ENCODE peak calls at places on chromosomes 4 and X, in four cellular contexts. One of them, this sample, is unnamed.
A peak's percentile ranks its signal among the peaks of the same experiment; 100 is the strongest.

GRCh38 chr4:157265281-157265680 is 44.8 kb downstream of the GRIA2 start:
- DNase-seq in Karpas-422: no peak
- DNase-seq in mucosa of gallbladder: no peak
- DNase-seq in AG08396: peak; percentile 1
- DNase-seq in this sample: no peak

GRCh38 chr4:82745173-82745842 is 53.3 kb downstream of the SCD5 start:
- DNase-seq in Karpas-422: no peak
- DNase-seq in mucosa of gallbladder: no peak
- DNase-seq in AG08396: peak; percentile 47
- DNase-seq in this sample: no peak

GRCh38 chr4:16717266-16717970 is 181.0 kb downstream of the LDB2 start:
- DNase-seq in Karpas-422: no peak
- DNase-seq in mucosa of gallbladder: no peak
- DNase-seq in AG08396: no peak
- DNase-seq in this sample: no peak

GRCh38 chrX:68934922-68935321 is 106.1 kb downstream of the EFNB1 start:
- DNase-seq in Karpas-422: no peak
- DNase-seq in AG08396: no peak
- DNase-seq in mucosa of gallbladder: no peak
- DNase-seq in this sample: no peak

GRCh38 chr4:59248313-59248712 is 1951.8 kb upstream of the ADGRL3 start:
- DNase-seq in AG08396: no peak
- DNase-seq in mucosa of gallbladder: no peak
- DNase-seq in Karpas-422: no peak
- DNase-seq in this sample: no peak

GRCh38 chrX:68999351-68999750 is 165.9 kb downstream of the PJA1 start:
- DNase-seq in AG08396: no peak
- DNase-seq in Karpas-422: no peak
- DNase-seq in mucosa of gallbladder: peak; percentile 9
- DNase-seq in this sample: no peak

GRCh38 chr4:171718069-171718468 is 95.1 kb upstream of the GALNTL6 start:
- DNase-seq in mucosa of gallbladder: no peak
- DNase-seq in Karpas-422: no peak
- DNase-seq in AG08396: no peak
- DNase-seq in this sample: no peak

GRCh38 chr4:146654976-146655761 is 16.5 kb downstream of the POU4F2 start:
- DNase-seq in Karpas-422: no peak
- DNase-seq in mucosa of gallbladder: no peak
- DNase-seq in AG08396: peak; percentile 41
- DNase-seq in this sample: no peak

GRCh38 chr4:69038582-69038981 is 57.7 kb upstream of the UGT2B7 start:
- DNase-seq in AG08396: no peak
- DNase-seq in mucosa of gallbladder: no peak
- DNase-seq in Karpas-422: no peak
- DNase-seq in this sample: peak; percentile 89

GRCh38 chr4:186227221-186227620 is at the start of gene KLKB1:
- DNase-seq in Karpas-422: no peak
- DNase-seq in mucosa of gallbladder: peak; percentile 24
- DNase-seq in AG08396: no peak
- DNase-seq in this sample: peak; percentile 48

GRCh38 chr4:74658114-74658513 is 136.2 kb downstream of the BTC start:
- DNase-seq in Karpas-422: no peak
- DNase-seq in AG08396: no peak
- DNase-seq in mucosa of gallbladder: no peak
- DNase-seq in this sample: no peak